ENCODE peak calls at places on chromosomes 2 and 18, in seven cellular contexts. R, X, F, Z, Y, L and E are unnamed samples.

GRCh38 chr18:78977627-78978271 is 1.9 kb upstream of the SALL3 start:
- DNase-seq in Z (no peak), R (no peak), L (no peak), X (no peak), Y (no peak), F (no peak), E (no peak)

GRCh38 chr2:28649481-28650260 is 102.0 kb upstream of the PPP1CB start:
- DNase-seq in R (no peak), L (no peak), Z (no peak), Y (peak), F (peak), X (no peak), E (no peak)

GRCh38 chr2:125167820-125168219 is 1142.7 kb downstream of the CNTNAP5 start:
- DNase-seq in L (no peak), X (no peak), R (no peak), Y (no peak), F (no peak), Z (no peak), E (no peak)

GRCh38 chr2:209389124-209389523 is 34.7 kb upstream of the MAP2 start:
- DNase-seq in R (no peak), Z (no peak), L (no peak), Y (no peak), F (no peak), X (no peak), E (no peak)

GRCh38 chr2:30336978-30337841 is 105.9 kb downstream of the LBH start:
- DNase-seq in Y (no peak), R (no peak), Z (no peak), F (no peak), X (peak), L (no peak), E (no peak)

GRCh38 chr18:22422909-22423548 is 5.3 kb upstream of the CTAGE1 start:
- DNase-seq in Z (no peak), R (no peak), F (no peak), Y (no peak), L (no peak), X (no peak), E (no peak)

GRCh38 chr2:20561703-20562454 is 89.0 kb downstream of the HS1BP3 start:
- DNase-seq in Z (no peak), X (no peak), R (peak), Y (no peak), F (no peak), L (no peak), E (no peak)

GRCh38 chr18:40867452-40867851 is 1087.6 kb upstream of the PIK3C3 start:
- DNase-seq in Y (no peak), L (no peak), R (no peak), Z (no peak), X (no peak), F (no peak), E (no peak)

GRCh38 chr18:903703-904102 is 968 bp upstream of the ADCYAP1 start:
- DNase-seq in Y (no peak), X (no peak), R (peak), L (no peak), F (no peak), Z (peak), E (peak)

GRCh38 chr2:210539578-210540416 is 16.6 kb upstream of the CPS1 start:
- DNase-seq in R (no peak), L (peak), Z (no peak), X (no peak), Y (no peak), F (no peak), E (no peak)

GRCh38 chr2:112881217-112882000 is 29.6 kb upstream of the IL37 start:
- DNase-seq in Z (no peak), X (peak), F (peak), R (peak), Y (peak), L (no peak), E (no peak)

GRCh38 chr2:66080136-66080535 is 354.8 kb upstream of the MEIS1 start:
- DNase-seq in X (no peak), Z (no peak), L (peak), R (no peak), Y (no peak), F (no peak), E (no peak)

GRCh38 chr2:68742638-68743037 is 8.0 kb downstream of the ARHGAP25 start:
- DNase-seq in R (no peak), X (no peak), Z (no peak), L (no peak), Y (no peak), F (no peak), E (no peak)

GRCh38 chr2:132804045-132804444 is 134.0 kb upstream of the LYPD1 start:
- DNase-seq in Y (no peak), L (no peak), R (no peak), Z (no peak), X (no peak), F (no peak), E (no peak)

GRCh38 chr2:216663846-216664245 is 30.6 kb downstream of the IGFBP2 start:
- DNase-seq in X (no peak), Y (no peak), L (no peak), R (no peak), F (no peak), Z (no peak), E (no peak)

GRCh38 chr2:15768142-15769088 is 171.9 kb upstream of the MYCN start:
- DNase-seq in L (no peak), Y (no peak), X (no peak), F (no peak), Z (no peak), R (no peak), E (no peak)

GRCh38 chr18:30333310-30333709 is 709.2 kb downstream of the DSC3 start:
- DNase-seq in Y (no peak), R (no peak), X (no peak), F (no peak), Z (no peak), L (no peak), E (no peak)

GRCh38 chr2:148524519-148524919 is 120.0 kb upstream of the EPC2 start:
- DNase-seq in F (no peak), R (no peak), X (no peak), Z (no peak), Y (no peak), L (no peak), E (no peak)

GRCh38 chr2:43576983-43577892 is 18.6 kb downstream of the THADA start:
- DNase-seq in Y (peak), F (no peak), L (peak), R (peak), X (no peak), Z (no peak), E (no peak)

GRCh38 chr2:10493075-10493635 is 45.0 kb upstream of the ODC1 start:
- DNase-seq in Z (peak), L (no peak), Y (no peak), X (no peak), R (no peak), F (no peak), E (peak)

GRCh38 chr2:10495988-10496313 is 47.8 kb upstream of the ODC1 start:
- DNase-seq in Z (peak), R (no peak), Y (no peak), F (no peak), X (no peak), L (no peak), E (no peak)

GRCh38 chr2:10494351-10495066 is 46.4 kb upstream of the ODC1 start:
- DNase-seq in X (no peak), Y (no peak), R (no peak), Z (peak), L (no peak), F (no peak), E (no peak)

GRCh38 chr2:10495311-10495987 is 47.3 kb upstream of the ODC1 start:
- DNase-seq in L (no peak), Z (peak), X (no peak), R (no peak), F (no peak), Y (no peak), E (no peak)

GRCh38 chr2:10493636-10494281 is 45.6 kb upstream of the ODC1 start:
- DNase-seq in R (no peak), F (no peak), X (peak), Z (peak), L (no peak), Y (peak), E (no peak)
- TF ChIP-seq JUND in R (no peak), F (no peak), X (no peak), Z (no peak), L (no peak), Y (peak), E (no peak)

GRCh38 chr2:237011196-237011595 is 74.5 kb upstream of the COPS8 start:
- DNase-seq in Y (no peak), Z (no peak), R (no peak), L (no peak), X (no peak), F (no peak), E (no peak)
- TF ChIP-seq JUND in Y (no peak), Z (no peak), R (no peak), L (no peak), X (no peak), F (no peak), E (no peak)

GRCh38 chr2:25528173-25528572 is 145.2 kb downstream of the DTNB start:
- DNase-seq in Y (no peak), L (no peak), X (no peak), R (no peak), Z (no peak), F (no peak), E (no peak)
- TF ChIP-seq JUND in Y (no peak), L (peak), X (no peak), R (no peak), Z (no peak), F (no peak), E (no peak)

GRCh38 chr2:27431395-27431794 is 3.0 kb downstream of the NRBP1 start:
- DNase-seq in Z (no peak), X (no peak), Y (peak), L (no peak), F (no peak), R (no peak), E (no peak)
- TF ChIP-seq JUND in Z (no peak), X (no peak), Y (no peak), L (no peak), F (no peak), R (peak), E (no peak)